ENCODE peak calls at places on chromosome 21, in four cellular contexts. O is progenitor cell of endocrine pancreas, E is suprapubic skin, S is foreskin fibroblast. L is an unnamed sample.

GRCh38 chr21:26843912-26844257 is 1.3 kb downstream of the ADAMTS1 start:
- DNase-seq in O (peak), S (peak), E (no peak), L (no peak)

GRCh38 chr21:37829447-37829846 is 86.8 kb downstream of the KCNJ6 start:
- DNase-seq in E (no peak), S (peak), O (no peak), L (no peak)

GRCh38 chr21:42299324-42300044 is 15.7 kb downstream of the TFF3 start:
- DNase-seq in E (peak), S (no peak), O (no peak), L (no peak)

GRCh38 chr21:15058718-15059316 is 6.0 kb downstream of the NRIP1 start:
- DNase-seq in S (peak), O (no peak), E (no peak), L (no peak)

GRCh38 chr21:38669186-38669585 is 136.5 kb upstream of the ETS2 start:
- DNase-seq in O (no peak), S (peak), E (no peak), L (no peak)

GRCh38 chr21:25234857-25235801 is 372.2 kb downstream of the MRPL39 start:
- DNase-seq in E (no peak), O (no peak), S (no peak), L (no peak)

GRCh38 chr21:42833859-42834729 is 45.2 kb downstream of the WDR4 start:
- DNase-seq in S (no peak), E (no peak), O (no peak), L (no peak)

GRCh38 chr21:41537356-41537755 is 29.4 kb upstream of the TMPRSS2 start:
- DNase-seq in E (no peak), O (no peak), S (no peak), L (no peak)

GRCh38 chr21:45427331-45428271 is 22.6 kb downstream of the COL18A1 start:
- DNase-seq in O (no peak), S (peak), E (no peak), L (no peak)

GRCh38 chr21:9755611-9756010 is 765.8 kb upstream of the TPTE start:
- DNase-seq in O (no peak), S (no peak), E (no peak), L (no peak)

GRCh38 chr21:9753943-9754342 is 767.4 kb upstream of the TPTE start:
- DNase-seq in O (no peak), E (no peak), S (no peak), L (no peak)

DNA sequence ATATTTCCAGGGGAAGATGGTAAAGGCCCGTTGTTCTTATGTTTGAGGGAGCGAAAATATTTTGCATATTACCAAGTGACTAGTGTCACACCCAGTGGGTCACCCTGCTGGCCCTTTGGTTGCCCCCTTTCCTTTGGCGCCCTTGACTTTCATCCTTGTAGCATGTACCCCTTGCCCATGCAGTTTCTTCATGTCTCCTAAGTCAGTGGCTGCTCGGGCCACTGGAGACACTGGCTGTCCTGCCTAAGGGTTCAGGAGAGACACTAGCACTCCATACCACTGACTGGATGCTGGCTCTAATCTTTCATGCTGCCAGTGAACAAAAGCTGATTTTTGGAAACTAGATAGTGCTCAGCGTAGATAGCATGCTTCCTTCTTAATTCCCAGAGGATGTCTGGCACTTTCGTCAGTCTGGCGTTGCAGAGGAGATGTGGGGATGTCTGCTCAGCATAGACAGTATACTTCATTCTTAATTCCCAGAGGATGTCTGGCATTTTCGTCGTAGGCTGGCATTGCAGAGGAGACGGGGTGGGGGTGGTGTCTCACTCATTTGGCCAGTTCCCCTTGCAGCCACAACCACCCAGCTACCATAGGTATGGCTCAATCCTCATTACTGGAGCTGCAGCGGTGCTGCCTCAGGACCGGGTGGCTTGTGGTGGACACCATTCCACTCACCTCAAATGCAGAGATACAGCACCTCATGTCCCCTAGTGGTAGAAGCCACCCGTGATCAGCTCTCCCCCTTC is 770.9 kb upstream of the TPTE start:
- DNase-seq in S (no peak), E (no peak), O (no peak), L (no peak)
- TF ChIP-seq CTCF in S (no peak), E (no peak), O (no peak), L (no peak)

DNA sequence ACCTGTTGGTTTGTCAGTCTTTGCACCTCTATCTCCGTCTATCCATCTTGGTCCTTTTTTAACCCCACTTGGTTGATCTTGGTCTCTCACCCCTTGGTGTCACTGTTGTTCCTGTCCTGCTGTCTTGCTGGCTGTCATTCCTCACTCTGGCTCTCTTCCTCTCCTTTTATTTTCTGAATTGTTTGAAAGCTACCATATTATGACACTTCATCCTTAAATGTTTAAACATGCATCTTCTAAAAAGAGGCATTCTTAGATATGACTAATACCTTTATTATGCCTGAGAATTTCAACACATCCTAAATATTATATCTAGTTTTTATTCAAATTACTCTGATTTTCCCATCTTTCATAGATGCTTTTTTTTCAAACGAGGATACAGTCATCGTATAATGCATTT is 37.0 kb downstream of the BACH1 start:
- DNase-seq in E (no peak), S (peak), O (no peak), L (no peak)
- TF ChIP-seq CTCF in E (no peak), S (no peak), O (no peak), L (no peak)

GRCh38 chr21:44337941-44338895 is 972 bp downstream of the CFAP410 start:
- DNase-seq in O (peak), S (peak), E (peak), L (peak)
- TF ChIP-seq CTCF in O (peak), S (peak), E (no peak), L (peak)

GRCh38 chr21:36260802-36261201 is 59.2 kb upstream of the MORC3 start:
- DNase-seq in E (no peak), S (no peak), O (no peak), L (no peak)
- TF ChIP-seq CTCF in E (no peak), S (no peak), O (peak), L (no peak)

L was measured in GM13977.